ENCODE peak calls at places on chromosome 11, in eight cellular contexts. E is neural progenitor cell, R is left lung, W is H7, A is fibroblast of pulmonary artery, L is adrenal gland, Q is HFF-Myc, F is brain microvascular endothelial cell. N is an unnamed sample.

GRCh38 chr11:122439911-122440782 is 215.4 kb upstream of the UBASH3B start:
- DNase-seq in R (no peak), Q (no peak), E (peak; percentile 79), L (peak; percentile 71), W (peak; percentile 84), A (peak; percentile 55), F (peak; percentile 34), N (no peak)

GRCh38 chr11:106765849-106766248 is 252.4 kb downstream of the GUCY1A2 start:
- DNase-seq in W (no peak), L (no peak), F (no peak), R (no peak), A (no peak), E (no peak), Q (no peak), N (no peak)

GRCh38 chr11:101582242-101583052 is 1.4 kb downstream of the TRPC6 start:
- DNase-seq in F (peak; percentile 9), A (no peak), E (peak; percentile 40), L (no peak), W (peak; percentile 18), Q (no peak), R (peak; percentile 61), N (no peak)

GRCh38 chr11:110093407-110094297 is 460 bp downstream of the ZC3H12C start:
- DNase-seq in Q (no peak), E (peak; percentile 67), F (peak; percentile 45), A (peak; percentile 72), R (peak; percentile 90), W (peak; percentile 69), L (peak; percentile 68), N (no peak)

GRCh38 chr11:71418643-71419042 is 29.6 kb downstream of the DHCR7 start:
- DNase-seq in Q (no peak), L (no peak), A (no peak), W (no peak), E (no peak), R (no peak), F (no peak), N (peak; percentile 16)

GRCh38 chr11:12167098-12167999 is 57.0 kb downstream of the MICAL2 start:
- DNase-seq in E (no peak), A (peak; percentile 90), Q (peak; percentile 61), L (no peak), R (peak; percentile 73), F (peak; percentile 94), W (no peak), N (peak; percentile 76)

GRCh38 chr11:120513436-120514315 is 2.1 kb downstream of the GRIK4 start:
- DNase-seq in L (no peak), Q (no peak), W (peak; percentile 62), A (no peak), R (peak; percentile 61), F (no peak), E (peak; percentile 29), N (no peak)

GRCh38 chr11:19393941-19394340 is 153.2 kb upstream of the E2F8 start:
- DNase-seq in Q (no peak), L (no peak), W (no peak), E (no peak), R (no peak), A (peak; percentile 74), F (no peak), N (peak; percentile 51)

GRCh38 chr11:65882191-65883057 is 2.8 kb downstream of the CTSW start:
- DNase-seq in E (no peak), A (no peak), F (no peak), Q (no peak), W (no peak), L (no peak), R (peak; percentile 68), N (no peak)

GRCh38 chr11:8268530-8269461 is 5.1 kb upstream of the LMO1 start:
- DNase-seq in F (no peak), W (peak; percentile 88), L (no peak), E (peak; percentile 80), A (no peak), Q (no peak), R (no peak), N (no peak)

GRCh38 chr11:8267831-8268529 is 4.3 kb upstream of the LMO1 start:
- DNase-seq in Q (no peak), A (no peak), E (peak; percentile 68), F (no peak), L (no peak), W (peak; percentile 88), R (peak; percentile 78), N (no peak)

GRCh38 chr11:8266246-8267241 is 2.9 kb upstream of the LMO1 start:
- DNase-seq in L (no peak), R (no peak), E (no peak), W (no peak), Q (no peak), A (no peak), F (no peak), N (no peak)

GRCh38 chr11:8265681-8266241 is 2.1 kb upstream of the LMO1 start:
- DNase-seq in W (peak; percentile 89), F (no peak), E (peak; percentile 78), R (no peak), L (no peak), A (no peak), Q (no peak), N (no peak)

GRCh38 chr11:8267280-8267679 is 3.6 kb upstream of the LMO1 start:
- DNase-seq in L (no peak), E (no peak), R (no peak), W (no peak), F (no peak), A (no peak), Q (no peak), N (no peak)
- H3K4me3 ChIP-seq in L (no peak overlapping the region), E (peak overlapping the region; percentile 73), R (no peak overlapping the region), W (no peak overlapping the region), F (no peak overlapping the region), A (no peak overlapping the region), Q (no peak overlapping the region), N (no peak overlapping the region)

GRCh38 chr11:16791494-16791961 is 53.1 kb downstream of the C11orf58 start:
- DNase-seq in F (peak; percentile 96), Q (peak; percentile 81), W (no peak), L (peak; percentile 70), R (no peak), E (no peak), A (peak; percentile 97), N (peak; percentile 81)
- H3K4me3 ChIP-seq in F (peak overlapping the region; percentile 36), Q (no peak overlapping the region), W (no peak overlapping the region), L (no peak overlapping the region), R (no peak overlapping the region), E (no peak overlapping the region), A (no peak overlapping the region), N (no peak overlapping the region)

GRCh38 chr11:45805305-45806071 is 539 bp downstream of the SLC35C1 start:
- DNase-seq in Q (no peak), R (no peak), E (peak; percentile 70), W (no peak), F (peak; percentile 66), L (peak; percentile 54), A (peak; percentile 59), N (peak; percentile 36)

GRCh38 chr11:45806072-45806933 is 1.4 kb downstream of the SLC35C1 start:
- DNase-seq in Q (no peak), L (no peak), R (no peak), W (no peak), F (no peak), E (no peak), A (no peak), N (no peak)

GRCh38 chr11:45806937-45807791 is 2.2 kb downstream of the SLC35C1 start:
- DNase-seq in A (peak; percentile 7), W (no peak), L (no peak), F (no peak), E (no peak), Q (no peak), R (no peak), N (no peak)

GRCh38 chr11:45809456-45810395 is 4.8 kb downstream of the SLC35C1 start:
- DNase-seq in Q (no peak), F (no peak), R (no peak), E (no peak), W (no peak), A (no peak), L (no peak), N (no peak)

DNA sequence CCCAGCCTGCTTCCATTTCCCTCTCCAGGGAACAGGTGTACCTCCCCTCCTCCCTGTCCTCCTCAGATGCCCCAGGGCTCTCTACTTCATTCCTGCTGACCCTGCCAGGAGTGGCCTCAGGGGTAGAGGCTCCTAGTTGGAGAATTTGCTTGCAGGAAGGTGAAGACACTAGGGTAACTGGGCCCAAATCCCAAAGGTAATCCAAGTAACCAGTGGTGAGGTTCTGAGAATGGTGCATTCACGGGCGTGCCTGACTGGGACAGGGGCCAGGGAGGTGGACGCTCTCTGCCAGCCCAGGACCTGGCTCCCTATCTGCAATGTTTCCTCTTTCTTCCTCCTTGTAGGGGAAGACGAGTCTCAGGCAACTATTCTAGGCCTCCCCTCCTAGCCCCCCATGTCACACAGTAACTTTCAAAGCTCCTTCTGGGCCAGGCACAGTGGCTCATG is 2.9 kb downstream of the SLC35C1 start:
- DNase-seq in Q (no peak), W (no peak), F (no peak), L (no peak), E (no peak), A (no peak), R (no peak), N (no peak)
- H3K4me3 ChIP-seq in Q (peak overlapping the region; percentile 87), W (no peak overlapping the region), F (peak overlapping the region; percentile 15), L (no peak overlapping the region), E (no peak overlapping the region), A (peak overlapping the region; percentile 90), R (peak overlapping the region; percentile 88), N (peak overlapping the region; percentile 82)

GRCh38 chr11:1762537-1763302 is 1.0 kb downstream of the CTSD start:
- DNase-seq in R (peak; percentile 76), L (peak; percentile 91), Q (no peak), W (no peak), A (peak; percentile 45), E (no peak), F (no peak), N (no peak)

GRCh38 chr11:1765871-1766718 is 2.4 kb upstream of the CTSD start:
- DNase-seq in W (peak; percentile 83), F (no peak), E (peak; percentile 45), L (peak; percentile 26), Q (no peak), R (peak; percentile 40), A (no peak), N (no peak)

GRCh38 chr11:1761857-1762536 is 1.7 kb downstream of the CTSD start:
- DNase-seq in A (no peak), W (no peak), F (no peak), Q (no peak), L (peak; percentile 56), R (peak; percentile 76), E (no peak), N (no peak)

GRCh38 chr11:1763336-1763795 is 361 bp downstream of the CTSD start:
- DNase-seq in A (no peak), L (peak; percentile 49), E (no peak), R (no peak), Q (no peak), W (peak; percentile 82), F (no peak), N (no peak)

DNA sequence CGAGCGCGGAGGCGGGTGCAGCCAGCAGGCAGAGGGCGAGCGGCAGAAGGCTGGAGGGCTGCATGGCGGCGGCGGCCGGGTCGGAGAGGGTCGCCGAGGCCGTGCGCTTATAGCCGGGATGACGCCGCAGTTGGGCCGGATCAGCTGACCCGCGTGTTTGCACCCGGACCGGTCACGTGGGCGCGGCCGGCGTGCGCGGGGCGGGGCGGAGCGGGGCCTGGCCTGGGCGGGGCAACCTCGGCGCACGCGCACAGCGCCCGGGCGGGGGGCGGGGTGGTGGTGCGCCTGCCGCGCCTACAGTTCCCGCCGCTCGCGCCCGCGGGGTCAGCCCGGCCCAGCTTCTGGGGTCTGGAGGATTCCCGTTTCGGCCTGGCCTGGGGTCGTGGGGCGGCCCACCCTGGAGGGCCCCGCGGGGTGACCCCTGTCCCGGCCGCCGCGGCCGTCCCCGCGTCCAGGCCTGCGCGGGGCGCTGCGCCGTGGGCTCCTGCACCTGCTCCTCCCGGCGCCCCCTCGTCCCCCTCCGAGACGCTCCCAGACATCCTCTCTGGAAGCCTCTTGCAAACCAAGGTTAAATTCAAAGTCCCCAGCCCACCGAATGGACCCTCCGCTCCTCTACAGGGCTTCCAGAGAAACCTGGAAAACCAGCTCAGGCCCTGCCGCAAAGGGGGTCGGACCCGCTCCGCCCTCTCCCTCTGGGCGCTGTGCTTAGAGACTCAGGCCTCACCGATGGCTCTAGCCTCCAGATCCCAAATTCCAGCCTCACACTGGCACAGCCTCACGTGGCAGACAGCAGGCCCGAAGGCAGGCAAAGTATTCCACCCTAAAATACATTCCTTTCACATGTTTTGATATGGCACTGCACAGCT is at the start of gene CTSD:
- DNase-seq in F (peak; percentile 63), A (peak; percentile 79), W (peak; percentile 100), R (peak; percentile 98), Q (no peak), L (peak; percentile 96), E (peak; percentile 93), N (no peak)
- H3K4me3 ChIP-seq in F (peak within 1 kb of the TSS; percentile 79), A (peak within 1 kb of the TSS; percentile 79), W (peak within 1 kb of the TSS; percentile 76), R (peak within 1 kb of the TSS; percentile 78), Q (peak within 1 kb of the TSS; percentile 84), L (peak within 1 kb of the TSS; percentile 26), E (peak within 1 kb of the TSS; percentile 99), N (peak within 1 kb of the TSS; percentile 86)